ENCODE peak calls at places on chromosomes 12 and 14, in ten cellular contexts. W is H1, H is fibroblast of lung, G is left ventricle myocardium inferior, Q is ovary, L is lung, T is pancreas, X is sigmoid colon, J is vagina, R is HepG2. K is an unnamed sample.

GRCh38 chr12:6148061-6148460 is 23.6 kb upstream of the VWF start:
- DNase-seq in L (no peak), H (no peak), G (no peak), W (no peak), R (no peak), X (no peak), J (no peak), Q (no peak), T (no peak), K (no peak)

GRCh38 chr14:89507521-89507920 is 90.5 kb upstream of the FOXN3 start:
- DNase-seq in R (peak; percentile 32), J (no peak), H (peak; percentile 93), W (no peak), L (no peak), T (no peak), X (no peak), Q (no peak), G (no peak), K (no peak)

GRCh38 chr14:63134801-63135200 is 69.4 kb upstream of the RHOJ start:
- DNase-seq in G (no peak), Q (no peak), W (no peak), R (no peak), J (no peak), L (no peak), H (peak; percentile 24), X (no peak), T (no peak), K (no peak)

GRCh38 chr14:90299408-90299807 is 32.3 kb downstream of the NRDE2 start:
- DNase-seq in T (no peak), L (no peak), H (no peak), Q (no peak), R (no peak), X (no peak), W (no peak), J (no peak), G (peak; percentile 56), K (no peak)

GRCh38 chr12:112308652-112309051 is 73.6 kb downstream of the HECTD4 start:
- DNase-seq in H (peak; percentile 34), W (no peak), L (no peak), X (no peak), T (no peak), J (no peak), G (no peak), Q (no peak), R (no peak), K (no peak)

GRCh38 chr14:44112774-44113460 is 394.2 kb downstream of the FSCB start:
- DNase-seq in H (no peak), W (no peak), Q (no peak), R (no peak), G (no peak), J (no peak), L (no peak), X (no peak), T (no peak), K (no peak)

GRCh38 chr14:24425704-24426103 is 3.8 kb downstream of the CBLN3 start:
- DNase-seq in R (peak; percentile 63), Q (peak; percentile 15), X (no peak), G (no peak), J (no peak), H (peak; percentile 74), T (no peak), W (no peak), L (no peak), K (no peak)

GRCh38 chr12:21413369-21414277 is 23.8 kb upstream of the PYROXD1 start:
- DNase-seq in X (no peak), J (no peak), R (peak; percentile 50), Q (no peak), L (no peak), H (peak; percentile 39), G (no peak), T (no peak), W (no peak), K (no peak)

GRCh38 chr12:55847033-55847432 is 4.3 kb upstream of the MMP19 start:
- DNase-seq in Q (peak; percentile 63), W (no peak), G (no peak), J (no peak), L (no peak), R (no peak), H (peak; percentile 84), T (no peak), X (peak; percentile 78), K (no peak)

GRCh38 chr12:103444983-103445382 is 50.8 kb downstream of the C12orf42 start:
- DNase-seq in H (no peak), L (no peak), W (no peak), G (no peak), X (no peak), Q (no peak), T (no peak), R (no peak), J (no peak), K (no peak)

GRCh38 chr12:111123390-111123789 is 203.0 kb upstream of the MYL2 start:
- DNase-seq in X (no peak), G (no peak), Q (no peak), R (no peak), W (no peak), H (no peak), L (no peak), J (no peak), T (no peak), K (no peak)

GRCh38 chr12:58310368-58310767 is 369.0 kb downstream of the ATP23 start:
- DNase-seq in Q (no peak), W (no peak), H (peak; percentile 80), R (no peak), X (no peak), G (no peak), J (no peak), T (no peak), L (no peak), K (no peak)

GRCh38 chr14:22613091-22613695 is 15.1 kb downstream of the ABHD4 start:
- DNase-seq in W (no peak), G (no peak), R (no peak), Q (no peak), L (no peak), T (no peak), H (peak; percentile 20), X (no peak), J (no peak), K (no peak)

GRCh38 chr12:131557310-131557709 is 153.6 kb upstream of the SFSWAP start:
- DNase-seq in H (no peak), G (no peak), X (no peak), L (no peak), J (no peak), W (no peak), Q (no peak), T (no peak), R (no peak), K (no peak)

GRCh38 chr12:91690521-91690920 is 455.1 kb downstream of the BTG1 start:
- DNase-seq in X (no peak), H (no peak), R (no peak), T (no peak), G (no peak), W (no peak), L (no peak), J (no peak), Q (no peak), K (no peak)

GRCh38 chr12:91695964-91696363 is 449.7 kb downstream of the BTG1 start:
- DNase-seq in J (no peak), W (no peak), L (no peak), X (no peak), G (no peak), Q (no peak), H (no peak), T (no peak), R (no peak), K (no peak)
- TF ChIP-seq CTCF in J (no peak), W (no peak), L (no peak), X (no peak), G (no peak), Q (no peak), H (no peak), T (no peak), R (no peak), K (no peak)

GRCh38 chr12:34400986-34401658 is 378.8 kb downstream of the ALG10 start:
- DNase-seq in R (no peak), Q (peak; percentile 9), L (peak; percentile 14), H (no peak), X (peak; percentile 32), W (no peak), J (peak; percentile 52), T (peak; percentile 49), G (peak; percentile 4), K (no peak)

GRCh38 chr12:34400423-34400881 is 378.2 kb downstream of the ALG10 start:
- DNase-seq in X (peak; percentile 59), H (no peak), Q (peak; percentile 6), W (no peak), J (peak; percentile 72), G (peak; percentile 10), R (no peak), T (no peak), L (peak; percentile 16), K (no peak)

GRCh38 chr12:34402228-34402898 is 380.1 kb downstream of the ALG10 start:
- DNase-seq in H (no peak), Q (peak; percentile 4), G (peak; percentile 2), X (peak; percentile 43), L (peak; percentile 24), R (no peak), J (peak; percentile 61), W (no peak), T (peak; percentile 53), K (peak; percentile 1)

GRCh38 chr12:34402899-34403705 is 380.8 kb downstream of the ALG10 start:
- DNase-seq in X (peak; percentile 56), L (peak; percentile 27), G (peak; percentile 5), R (no peak), J (peak; percentile 77), T (peak; percentile 44), Q (peak; percentile 5), H (no peak), W (no peak), K (no peak)

DNA sequence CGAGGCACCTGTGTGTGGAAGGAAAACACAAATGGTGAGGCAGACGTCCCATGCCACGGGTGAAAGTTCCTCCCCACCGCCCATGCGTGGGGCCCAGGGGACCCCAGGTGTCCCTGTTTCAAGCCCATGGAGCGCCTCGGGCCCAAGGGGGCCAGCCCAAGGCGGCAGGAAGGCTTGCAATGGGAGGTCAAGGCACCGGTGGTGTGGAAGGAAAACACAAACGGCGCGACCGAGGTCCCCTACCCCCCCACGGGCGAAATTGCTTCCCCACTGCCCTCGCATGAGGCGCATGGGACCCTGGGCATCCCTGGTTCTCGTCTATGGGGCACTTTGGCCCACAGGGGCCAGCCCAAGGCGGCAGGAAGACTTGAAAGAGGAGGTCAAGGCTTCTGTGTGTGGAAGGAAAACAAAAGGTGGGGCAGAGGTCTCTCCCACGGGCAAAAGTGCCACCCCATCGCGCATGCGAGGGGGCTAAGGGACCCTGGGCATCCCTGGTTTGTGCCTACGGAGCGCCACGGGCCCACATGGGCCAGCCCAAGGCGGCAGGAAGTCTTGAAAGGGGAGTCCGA is 379.4 kb downstream of the ALG10 start:
- DNase-seq in G (peak; percentile 11), X (peak; percentile 56), Q (peak; percentile 3), H (no peak), R (no peak), L (peak; percentile 26), J (peak; percentile 90), T (peak; percentile 38), W (no peak), K (no peak)
- H3K9me3 ChIP-seq in G (peaks cover 82% of the 10 kb centered on the region), X (peaks cover 17% of the 10 kb centered on the region), Q (no peaks in the 10 kb centered on the region), H (no peaks in the 10 kb centered on the region), R (peaks cover 45% of the 10 kb centered on the region), L (peaks cover 97% of the 10 kb centered on the region), J (peaks cover 10% of the 10 kb centered on the region), T (no peaks in the 10 kb centered on the region), W (peaks cover 100% of the 10 kb centered on the region), K (peaks cover 32% of the 10 kb centered on the region)

GRCh38 chr14:88333036-88333435 is 10.0 kb upstream of the KCNK10 start:
- DNase-seq in J (no peak), X (no peak), G (no peak), Q (no peak), R (no peak), W (no peak), H (no peak), L (no peak), T (no peak), K (no peak)
- TF ChIP-seq CTCF in J (no peak), X (no peak), G (no peak), Q (no peak), R (no peak), W (peak; percentile 50), H (no peak), L (no peak), T (no peak), K (no peak)

GRCh38 chr14:105806568-105806967 is 280.2 kb downstream of the TMEM121 start:
- DNase-seq in R (no peak), G (no peak), J (no peak), X (no peak), W (no peak), H (no peak), Q (no peak), L (no peak), T (no peak), K (no peak)
- H3K9me3 ChIP-seq in R (no peaks in the 10 kb centered on the region), G (peaks cover 49% of the 10 kb centered on the region), J (no peaks in the 10 kb centered on the region), X (peaks cover 7% of the 10 kb centered on the region), W (peaks cover 76% of the 10 kb centered on the region), H (no peaks in the 10 kb centered on the region), Q (no peaks in the 10 kb centered on the region), L (peaks cover 14% of the 10 kb centered on the region), T (no peaks in the 10 kb centered on the region), K (peaks cover 5% of the 10 kb centered on the region)